ENCODE peak calls at places on chromosomes 12 and 14, in four cellular contexts. V, P, Z and N are unnamed samples.

GRCh38 chr12:109943811-109944210 is 43.7 kb downstream of the TCHP start:
- DNase-seq in V (no peak), Z (peak), P (no peak), N (no peak)

GRCh38 chr12:65194949-65195348 is 25.6 kb downstream of the LEMD3 start:
- DNase-seq in V (no peak), Z (no peak), P (no peak), N (no peak)

GRCh38 chr12:53974084-53975018 is at the start of gene HOTAIR:
- DNase-seq in P (no peak), V (peak), Z (no peak), N (no peak)

GRCh38 chr14:80395031-80395430 is 183.7 kb upstream of the DIO2 start:
- DNase-seq in Z (peak), P (peak), V (no peak), N (no peak)

GRCh38 chr14:78863143-78863542 is 693.0 kb downstream of the NRXN3 start:
- DNase-seq in P (peak), Z (peak), V (peak), N (no peak)

GRCh38 chr12:124548854-124549378 is 18.5 kb downstream of the NCOR2 start:
- DNase-seq in P (peak), V (no peak), Z (peak), N (no peak)

GRCh38 chr14:89500303-89500702 is 83.3 kb upstream of the FOXN3 start:
- DNase-seq in V (no peak), P (no peak), Z (no peak), N (no peak)

GRCh38 chr12:34401659-34402227 is 379.4 kb downstream of the ALG10 start:
- DNase-seq in V (peak), Z (no peak), P (no peak), N (peak)

GRCh38 chr14:74913986-74914573 is 9.0 kb downstream of the RPS6KL1 start:
- DNase-seq in P (peak), Z (peak), V (peak), N (no peak)

GRCh38 chr14:94601961-94602391 is 10.2 kb upstream of the SERPINA3 start:
- DNase-seq in V (no peak), Z (peak), P (peak), N (no peak)

GRCh38 chr12:38691164-38691563 is 214.2 kb downstream of the CPNE8 start:
- DNase-seq in P (no peak), V (no peak), Z (no peak), N (no peak)

GRCh38 chr12:47819902-47820630 is at the start of gene HDAC7:
- DNase-seq in V (peak), Z (peak), P (peak), N (no peak)

GRCh38 chr12:52130695-52131094 is 51.2 kb downstream of the SMIM41 start:
- DNase-seq in P (no peak), V (no peak), Z (no peak), N (no peak)

GRCh38 chr14:98494582-98494981 is 777.4 kb downstream of the BCL11B start:
- DNase-seq in Z (no peak), P (no peak), V (no peak), N (no peak)

GRCh38 chr12:53733051-53733812 is 6.0 kb upstream of the CALCOCO1 start:
- DNase-seq in Z (peak), V (no peak), P (peak), N (no peak)

DNA sequence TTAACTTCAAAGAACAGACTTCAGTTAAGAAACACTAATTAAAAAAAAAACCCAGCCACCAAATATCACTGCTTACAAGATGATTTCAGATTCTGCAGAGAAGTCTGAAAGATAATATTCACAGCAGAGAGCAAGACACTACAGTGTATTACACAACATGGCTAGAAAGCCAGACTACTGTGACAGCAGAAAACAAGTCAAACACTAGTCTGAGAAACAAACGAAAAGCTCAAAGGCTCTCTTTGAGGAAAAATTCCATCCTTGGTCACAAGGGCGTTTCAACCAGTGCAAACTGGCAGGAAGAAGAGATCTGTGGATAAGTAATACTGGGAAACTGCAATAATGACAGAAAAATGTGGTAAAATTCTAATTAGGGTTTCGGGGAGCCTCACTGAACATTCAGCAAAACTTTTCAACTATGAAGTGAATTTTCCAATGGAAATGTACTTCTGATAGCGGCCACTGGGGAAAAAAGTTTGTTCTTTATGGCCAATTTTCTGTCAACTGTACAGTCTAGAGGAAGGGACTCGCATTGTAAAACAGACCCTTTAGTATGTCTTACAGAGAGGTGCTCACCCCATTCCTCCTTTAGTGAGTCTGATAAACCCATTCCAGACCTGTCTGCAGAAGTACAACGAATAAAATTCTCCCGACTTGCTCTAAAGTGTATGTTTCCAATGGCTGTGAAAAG is 50.4 kb downstream of the ACADS start:
- DNase-seq in Z (no peak), V (no peak), P (peak), N (no peak)
- TF ChIP-seq CTCF in Z (no peak), V (no peak), P (peak), N (peak)

DNA sequence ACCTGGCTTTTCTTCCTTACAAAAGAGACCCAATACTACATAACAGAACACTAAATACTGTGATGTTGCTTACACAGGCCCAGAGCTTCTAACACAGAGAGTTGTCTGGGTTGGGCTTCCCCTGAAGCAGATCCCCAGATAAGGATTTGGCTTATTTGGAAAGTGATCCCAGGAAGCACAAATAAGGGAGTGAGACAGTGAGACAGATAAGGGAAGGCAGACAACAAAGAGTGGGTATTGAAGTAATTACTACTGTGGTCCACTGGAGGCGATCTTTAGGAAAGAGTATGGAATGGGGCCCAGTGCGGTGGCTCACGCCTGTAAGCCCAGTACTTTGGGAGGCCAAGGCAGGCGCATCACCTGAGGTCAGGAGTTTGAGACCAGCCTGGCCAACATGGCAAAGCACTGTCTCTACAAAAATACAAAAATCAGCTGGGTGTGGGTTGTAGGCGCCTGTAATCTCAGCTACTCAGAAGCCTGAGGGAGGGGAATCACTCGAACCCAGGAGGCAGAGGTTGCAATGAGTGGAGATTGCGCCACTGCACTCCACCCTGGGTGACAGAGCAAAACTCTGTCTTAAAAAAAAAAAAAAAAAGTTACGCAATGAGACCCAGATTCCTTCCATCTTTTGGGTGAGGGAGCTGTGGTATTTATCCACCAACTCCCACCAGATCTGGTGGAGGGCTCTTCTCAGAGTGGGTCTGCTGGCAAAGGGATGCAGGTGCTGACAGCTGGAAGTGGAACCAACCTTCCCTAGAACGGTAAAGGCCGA is 10.2 kb upstream of the C12orf43 start:
- DNase-seq in P (no peak), V (no peak), Z (no peak), N (no peak)
- TF ChIP-seq CTCF in P (peak), V (no peak), Z (no peak), N (no peak)

DNA sequence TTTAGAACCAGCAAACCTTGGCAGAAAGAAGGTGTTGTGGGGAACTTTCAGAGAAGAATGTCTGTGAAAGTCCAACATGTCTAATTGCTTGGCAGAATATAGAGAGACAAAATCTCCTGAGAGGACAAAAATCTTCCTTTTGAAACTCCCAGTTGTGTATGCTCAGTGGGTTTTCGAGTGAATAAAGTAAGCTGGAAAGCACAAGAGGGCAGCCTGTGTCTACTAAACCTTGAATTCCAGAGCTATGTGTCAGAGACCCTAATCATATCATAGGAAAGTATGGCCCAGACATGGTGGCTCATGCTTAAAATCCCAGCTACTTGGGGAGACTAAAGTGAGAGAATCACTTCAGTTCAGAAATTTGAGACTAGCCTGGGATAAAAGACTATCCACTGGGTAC is 661.2 kb downstream of the SLC16A7 start:
- DNase-seq in V (no peak), P (peak), Z (peak), N (no peak)
- TF ChIP-seq CTCF in V (no peak), P (peak), Z (peak), N (peak)

DNA sequence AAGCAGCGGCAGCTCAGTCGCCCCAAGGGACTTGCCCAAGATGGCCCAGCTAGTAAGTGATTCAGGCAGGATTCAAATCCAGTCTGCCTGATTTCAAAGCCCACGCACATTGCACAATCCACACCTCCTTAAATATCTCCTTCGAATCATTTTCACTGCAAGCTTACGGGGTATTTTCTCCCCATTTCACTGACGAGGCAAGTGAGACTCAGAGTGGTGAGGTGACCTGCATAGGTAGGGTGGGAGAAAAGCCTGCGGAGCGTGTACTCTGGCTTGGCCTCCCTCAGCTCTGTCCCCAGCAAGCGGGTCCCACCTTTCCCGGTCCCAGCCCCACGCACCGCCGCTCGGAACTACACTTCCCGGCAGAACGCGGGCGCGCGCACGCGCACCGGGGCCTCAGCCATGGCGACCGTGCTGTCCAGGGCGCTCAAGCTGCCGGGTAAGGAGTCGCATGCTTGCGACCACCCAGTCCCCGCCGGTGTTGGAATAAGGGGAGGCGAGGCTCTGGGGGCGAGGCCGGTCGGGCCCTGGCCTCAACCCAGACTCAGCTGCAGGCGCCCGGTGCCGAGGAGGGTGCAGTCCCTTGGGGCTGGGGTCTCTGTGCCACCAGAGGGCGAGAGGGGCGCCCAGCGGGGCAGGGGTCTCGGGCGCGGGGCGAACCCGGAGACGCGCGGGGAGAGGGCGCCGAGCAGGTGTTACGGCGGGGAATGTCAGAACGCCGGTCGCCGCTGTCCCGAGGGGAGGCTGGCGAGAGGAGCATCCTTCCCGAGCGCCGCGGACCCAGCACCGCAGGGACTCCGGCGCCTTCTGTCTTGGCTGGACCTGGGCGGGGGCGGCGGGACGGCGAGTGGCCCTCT is at the start of gene FAM234B:
- DNase-seq in Z (peak), P (peak), V (peak), N (peak)
- TF ChIP-seq CTCF in Z (no peak), P (peak), V (no peak), N (peak)

GRCh38 chr12:116423053-116423452 is 136.1 kb upstream of the MAP1LC3B2 start:
- DNase-seq in V (no peak), Z (peak), P (peak), N (no peak)
- TF ChIP-seq CTCF in V (no peak), Z (no peak), P (no peak), N (peak)

GRCh38 chr14:72023128-72024042 is 91.2 kb downstream of the RGS6 start:
- DNase-seq in Z (no peak), P (no peak), V (no peak), N (no peak)

GRCh38 chr14:72024504-72024903 is 92.3 kb downstream of the RGS6 start:
- DNase-seq in P (no peak), Z (no peak), V (no peak), N (no peak)

GRCh38 chr14:72024043-72024407 is 91.8 kb downstream of the RGS6 start:
- DNase-seq in P (peak), V (peak), Z (peak), N (no peak)
- TF ChIP-seq CTCF in P (peak), V (peak), Z (peak), N (no peak)